ENCODE peak calls at places on chromosomes 12 and 14, in ten cellular contexts. I is cardiac muscle cell, P is SJCRH30, Z is AG04450, V is Panc1, C is BJ, J is astrocyte of the spinal cord, Q is fibroblast of the aortic adventitia, Y is A549, S is aorta. T is an unnamed sample.

GRCh38 chr12:129984097-129984496 is 80.3 kb upstream of the TMEM132D start:
- DNase-seq in Q (no peak), J (no peak), V (no peak), Z (no peak), S (no peak), Y (no peak), P (no peak), C (no peak), I (no peak), T (no peak)

GRCh38 chr12:100142851-100143559 is at the start of gene BLTP3B:
- DNase-seq in I (peak), J (peak), S (peak), Z (peak), P (peak), Q (peak), Y (peak), C (no peak), V (no peak), T (no peak)

GRCh38 chr12:113980537-113981337 is 14.6 kb upstream of the RBM19 start:
- DNase-seq in Z (peak), I (peak), P (peak), J (peak), S (no peak), C (no peak), V (peak), Y (peak), Q (peak), T (peak)

GRCh38 chr12:65330341-65330740 is 51.9 kb downstream of the MSRB3 start:
- DNase-seq in V (no peak), J (peak), Z (peak), Q (no peak), C (no peak), S (no peak), I (peak), Y (no peak), P (peak), T (no peak)

GRCh38 chr12:127083028-127083949 is 1183.7 kb upstream of the TMEM132C start:
- DNase-seq in Q (peak), I (peak), P (peak), J (peak), C (peak), S (no peak), V (peak), Z (peak), Y (peak), T (peak)

GRCh38 chr12:93591137-93591868 is 18.8 kb downstream of the SOCS2 start:
- DNase-seq in P (no peak), C (peak), V (no peak), S (peak), Y (peak), Z (peak), Q (peak), I (peak), J (peak), T (peak)

GRCh38 chr12:14952295-14952995 is 9.0 kb downstream of the ARHGDIB start:
- DNase-seq in S (no peak), Z (peak), Q (peak), P (no peak), I (peak), C (peak), Y (peak), V (no peak), J (peak), T (peak)

GRCh38 chr14:50830044-50830931 is 674 bp downstream of the NIN start:
- DNase-seq in S (peak), J (peak), Z (no peak), I (peak), V (no peak), P (peak), Y (peak), Q (peak), C (no peak), T (no peak)

GRCh38 chr14:36582011-36582873 is at the start of gene NKX2-8:
- DNase-seq in Q (no peak), Z (no peak), V (no peak), Y (peak), I (no peak), S (no peak), P (no peak), C (no peak), J (no peak), T (no peak)

GRCh38 chr14:100305446-100306255 is 593 bp downstream of the SLC25A29 start:
- DNase-seq in V (no peak), Z (no peak), I (no peak), Y (no peak), Q (no peak), C (no peak), S (peak), J (peak), P (peak), T (no peak)

GRCh38 chr12:54294152-54294913 is 6.5 kb downstream of the NFE2 start:
- DNase-seq in I (peak), Y (peak), J (no peak), V (no peak), P (peak), C (no peak), Q (peak), S (peak), Z (no peak), T (no peak)

GRCh38 chr12:102965281-102966155 is 8.0 kb downstream of the ASCL1 start:
- DNase-seq in Z (no peak), V (no peak), Y (no peak), I (no peak), Q (no peak), S (no peak), P (no peak), J (no peak), C (no peak), T (no peak)

GRCh38 chr14:37254411-37254947 is 56.7 kb downstream of the MIPOL1 start:
- DNase-seq in Z (no peak), J (peak), Y (no peak), S (no peak), I (no peak), P (no peak), Q (no peak), C (no peak), V (no peak), T (no peak)

GRCh38 chr12:108833355-108833733 is 24.0 kb downstream of the SSH1 start:
- DNase-seq in Y (peak), I (peak), J (peak), C (peak), Z (no peak), S (peak), V (no peak), P (peak), Q (peak), T (peak)

GRCh38 chr12:9115731-9116689 is at the start of gene A2M:
- DNase-seq in Z (no peak), V (no peak), J (no peak), S (no peak), Y (no peak), I (peak), P (peak), Q (peak), C (no peak), T (no peak)

GRCh38 chr12:93427779-93428564 is 13.8 kb downstream of the UBE2N start:
- DNase-seq in V (no peak), C (no peak), S (no peak), J (peak), I (peak), Z (peak), Q (peak), Y (no peak), P (no peak), T (peak)

GRCh38 chr12:130617219-130617618 is 98.9 kb downstream of the RIMBP2 start:
- DNase-seq in V (no peak), Q (no peak), Y (no peak), Z (no peak), I (no peak), J (no peak), P (peak), C (no peak), S (no peak), T (no peak)

GRCh38 chr14:102525213-102526143 is 15.9 kb upstream of the ANKRD9 start:
- DNase-seq in V (no peak), J (peak), P (peak), Y (peak), Z (no peak), C (no peak), I (peak), S (no peak), Q (peak), T (no peak)

GRCh38 chr12:27564612-27565213 is 40.7 kb downstream of the PPFIBP1 start:
- DNase-seq in J (no peak), V (no peak), I (no peak), P (no peak), C (no peak), Z (no peak), Q (no peak), S (no peak), Y (peak), T (no peak)

GRCh38 chr12:108793756-108794441 is 62.6 kb upstream of the CORO1C start:
- DNase-seq in Z (no peak), P (no peak), I (peak), Y (no peak), C (no peak), V (no peak), Q (peak), J (no peak), S (peak), T (no peak)

GRCh38 chr14:68692916-68693771 is 99.7 kb downstream of the ZFP36L1 start:
- DNase-seq in S (peak), J (peak), V (no peak), Z (peak), C (peak), Y (no peak), P (no peak), I (peak), Q (peak), T (peak)

GRCh38 chr12:13198921-13199320 is 2.4 kb downstream of the EMP1 start:
- DNase-seq in J (peak), V (no peak), Z (no peak), Q (peak), I (peak), C (no peak), S (no peak), Y (no peak), P (peak), T (no peak)

GRCh38 chr12:13198240-13198639 is 1.7 kb downstream of the EMP1 start:
- DNase-seq in I (peak), V (no peak), C (no peak), Z (no peak), P (no peak), S (no peak), J (no peak), Y (no peak), Q (no peak), T (no peak)

GRCh38 chr12:13195848-13196301 is 651 bp upstream of the EMP1 start:
- DNase-seq in C (no peak), Y (peak), Q (peak), J (peak), Z (no peak), S (no peak), P (peak), V (no peak), I (peak), T (no peak)

GRCh38 chr12:13196302-13196921 is at the start of gene EMP1:
- DNase-seq in Z (peak), I (peak), J (peak), P (peak), Y (peak), Q (peak), C (peak), V (peak), S (peak), T (peak)

DNA sequence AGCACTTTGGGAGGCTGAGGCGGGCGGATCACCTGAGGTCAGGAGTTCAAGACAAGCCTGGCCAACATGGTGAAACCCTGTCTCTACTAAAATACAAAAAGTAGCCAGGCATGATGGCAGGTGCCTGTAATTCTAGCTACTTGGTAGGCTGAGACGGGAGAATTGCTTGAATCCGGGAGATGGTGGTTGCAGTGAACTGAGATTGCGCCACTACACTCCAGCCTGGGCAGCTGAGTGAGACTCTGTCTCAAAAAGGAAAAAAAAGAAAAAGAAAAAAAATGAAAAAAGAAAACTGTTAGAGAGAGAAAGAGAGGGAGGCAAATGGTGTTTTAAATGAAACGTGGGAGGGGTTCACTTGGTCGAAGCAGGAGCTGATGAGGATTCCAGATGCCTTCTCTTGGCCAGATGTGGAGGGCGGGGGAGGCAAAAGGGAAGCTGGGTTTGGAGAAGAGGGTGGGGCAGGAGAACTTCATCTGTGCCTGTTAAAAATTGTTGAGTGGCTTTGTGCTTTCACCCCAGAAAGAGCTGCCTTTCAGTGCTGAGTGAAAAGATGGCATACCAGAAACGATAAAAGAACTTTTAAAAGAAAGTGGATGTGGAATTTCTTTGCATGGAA is 1.1 kb downstream of the EMP1 start:
- DNase-seq in Q (peak), Y (no peak), J (no peak), V (no peak), I (peak), C (no peak), Z (no peak), P (no peak), S (peak), T (no peak)
- H3K4me3 ChIP-seq in Q (peak), Y (peak), J (peak), V (no peak), I (no peak), C (peak), Z (peak), P (peak), S (no peak), T (peak)

DNA sequence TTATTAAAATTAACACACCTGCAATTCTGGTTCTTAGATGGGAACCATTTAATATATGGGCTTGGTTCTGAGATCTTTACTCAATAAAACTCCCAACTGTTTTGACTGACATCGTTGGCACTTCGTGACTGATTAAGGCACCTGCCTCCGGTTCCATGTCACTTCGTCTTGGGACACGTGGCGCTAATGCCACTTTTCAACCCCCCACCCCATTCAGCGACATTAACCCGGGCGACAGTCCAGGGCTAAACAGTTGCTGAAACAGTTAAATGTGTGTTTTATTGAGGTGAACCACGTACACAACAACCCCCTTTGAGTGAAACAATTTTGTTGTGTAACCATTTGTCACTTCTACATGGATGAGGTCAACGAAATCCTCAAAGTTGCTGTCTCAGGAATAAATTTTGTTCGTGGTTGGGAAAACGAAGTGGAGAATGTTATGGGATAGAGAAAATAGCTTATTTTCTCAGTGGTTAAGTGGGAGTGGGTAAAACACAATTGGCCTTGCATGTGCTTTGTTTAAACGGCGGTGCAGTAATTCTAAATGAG is 9.9 kb upstream of the SLC38A2 start:
- DNase-seq in S (peak), V (no peak), I (no peak), Z (no peak), Q (no peak), C (no peak), P (no peak), Y (no peak), J (peak), T (no peak)
- H3K4me3 ChIP-seq in S (peak), V (peak), I (peak), Z (peak), Q (peak), C (peak), P (peak), Y (peak), J (peak), T (peak)

GRCh38 chr12:12034344-12034743 is 36.4 kb upstream of the BCL2L14 start:
- DNase-seq in V (no peak), I (no peak), Q (no peak), S (no peak), Z (no peak), P (no peak), C (no peak), J (no peak), Y (no peak), T (no peak)

GRCh38 chr12:12033589-12034223 is 37.0 kb upstream of the BCL2L14 start:
- DNase-seq in I (no peak), S (no peak), V (no peak), Y (no peak), Z (no peak), P (no peak), J (no peak), Q (no peak), C (no peak), T (no peak)

GRCh38 chr12:12029653-12030052 is 41.1 kb upstream of the BCL2L14 start:
- DNase-seq in C (no peak), V (no peak), Y (no peak), P (no peak), Z (no peak), Q (no peak), J (no peak), S (no peak), I (no peak), T (no peak)

GRCh38 chr12:12032771-12033588 is 37.8 kb upstream of the BCL2L14 start:
- DNase-seq in C (peak), I (peak), V (peak), Q (peak), P (peak), J (peak), Y (peak), Z (peak), S (peak), T (peak)

DNA sequence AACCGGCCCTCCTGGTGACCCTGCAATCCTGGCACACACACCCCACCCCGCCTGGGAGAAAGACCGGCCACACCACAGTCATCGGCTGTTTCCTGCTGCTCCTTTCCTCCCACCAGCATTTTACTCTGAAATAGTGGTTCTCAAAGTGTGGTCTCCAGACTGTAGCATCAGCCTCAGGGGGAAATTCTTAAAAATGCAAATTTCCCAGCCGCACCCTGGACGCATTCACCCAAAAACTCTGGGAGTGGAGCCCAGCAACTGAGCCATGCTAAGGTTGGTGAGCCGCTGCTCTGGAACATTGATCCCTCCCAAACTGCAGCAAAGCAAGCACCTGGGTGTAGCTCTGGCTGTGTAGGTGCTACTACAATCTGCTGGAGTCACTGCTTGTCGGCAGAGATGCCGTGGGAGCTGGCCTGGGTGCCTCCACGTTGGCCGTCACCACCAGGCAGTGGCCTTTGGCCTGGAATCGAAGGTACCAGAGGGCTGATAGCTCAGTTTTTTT is 38.4 kb upstream of the BCL2L14 start:
- DNase-seq in Y (no peak), S (no peak), I (no peak), C (no peak), V (no peak), Z (no peak), P (no peak), Q (no peak), J (no peak), T (no peak)
- H3K4me3 ChIP-seq in Y (no peak), S (no peak), I (no peak), C (no peak), V (no peak), Z (no peak), P (no peak), Q (no peak), J (no peak), T (no peak)

DNA sequence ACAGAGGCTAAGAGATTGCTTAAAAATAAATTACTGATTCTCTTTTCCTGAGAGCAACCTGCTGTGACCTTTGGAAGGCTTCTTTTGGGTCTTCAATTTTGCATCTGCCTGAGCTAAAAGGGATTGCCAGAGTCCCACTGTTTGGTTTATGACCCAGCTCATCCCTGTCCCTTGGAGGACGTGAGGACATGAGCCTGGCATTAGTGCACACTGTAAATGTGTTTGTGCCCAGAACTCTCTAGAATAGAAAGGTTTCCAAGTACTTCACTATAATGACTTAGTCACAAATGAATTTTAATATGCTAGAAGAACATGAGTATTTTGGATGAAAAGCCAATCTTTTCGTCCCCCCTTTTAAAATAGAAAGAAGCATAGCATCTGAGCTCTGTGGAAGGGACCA is 47.1 kb upstream of the CDKN3 start:
- DNase-seq in I (no peak), P (no peak), S (no peak), Z (no peak), Q (no peak), C (no peak), J (no peak), V (no peak), Y (no peak), T (no peak)
- H3K4me3 ChIP-seq in I (no peak), P (no peak), S (peak), Z (no peak), Q (peak), C (no peak), J (peak), V (no peak), Y (no peak), T (peak)

DNA sequence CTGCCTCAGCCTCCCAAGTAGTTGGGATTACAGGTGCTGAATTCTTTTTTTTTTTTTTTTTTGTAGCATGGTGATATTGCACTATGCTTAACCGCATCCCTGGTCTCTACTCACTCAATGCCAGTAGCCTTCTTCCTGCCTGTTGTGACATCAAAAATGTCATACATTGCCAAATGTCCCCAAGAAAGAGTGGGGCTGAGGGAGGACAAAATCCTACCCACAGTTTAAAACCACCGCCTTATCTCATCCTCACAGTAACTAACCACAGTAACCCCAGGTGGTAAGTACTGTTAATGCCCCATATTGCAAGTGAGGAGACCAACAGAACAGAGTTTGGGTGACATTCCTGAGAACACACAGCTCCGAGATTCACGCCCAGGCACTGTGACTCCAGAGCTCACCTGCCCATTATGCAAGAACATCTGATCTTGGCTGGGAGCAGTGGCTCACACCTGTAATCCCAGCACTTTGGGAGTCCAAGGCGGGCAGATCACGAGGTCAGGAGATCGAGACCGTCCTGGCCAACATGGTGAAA is 19.6 kb downstream of the MORN3 start:
- DNase-seq in Y (no peak), Z (no peak), I (no peak), V (no peak), C (no peak), Q (no peak), P (no peak), S (no peak), J (no peak), T (no peak)
- H3K4me3 ChIP-seq in Y (no peak), Z (no peak), I (no peak), V (no peak), C (no peak), Q (no peak), P (no peak), S (no peak), J (no peak), T (no peak)

DNA sequence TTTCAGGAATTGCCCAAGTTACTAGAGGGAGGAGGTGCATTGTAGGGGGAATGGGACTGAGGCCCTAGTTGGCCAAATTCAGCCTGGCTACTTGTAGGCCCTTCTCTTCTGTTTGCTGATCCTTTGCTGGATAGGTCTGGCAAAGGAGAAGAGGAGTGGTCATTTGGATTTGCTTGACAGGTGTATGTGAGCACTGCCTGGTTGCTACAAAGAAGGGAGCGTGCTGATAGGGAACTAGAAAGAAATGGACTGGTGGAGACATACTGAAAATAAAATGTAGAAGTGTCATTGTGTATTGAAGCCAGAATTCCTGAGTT is 3.6 kb downstream of the PSMA6 start:
- DNase-seq in S (no peak), C (no peak), Z (no peak), V (no peak), P (no peak), I (no peak), Y (no peak), J (no peak), Q (no peak), T (no peak)
- H3K4me3 ChIP-seq in S (no peak), C (no peak), Z (no peak), V (no peak), P (no peak), I (no peak), Y (no peak), J (no peak), Q (no peak), T (no peak)